ENCODE peak calls at places on chromosomes 11 and 22, in eight cellular contexts. J is GF-D8, C is dorsolateral prefrontal cortex, G is iris pigment epithelial cell, R is T-helper 9 cell, F is NCI-H1092, V is ureter, S is aorta. P is an unnamed sample.

GRCh38 chr11:28833670-28834069 is 725.5 kb downstream of the METTL15 start:
- DNase-seq in C (no peak), F (no peak), S (no peak), J (no peak), G (peak), V (no peak), R (no peak), P (no peak)

GRCh38 chr11:30683176-30683575 is 97.0 kb upstream of the MPPED2 start:
- DNase-seq in F (no peak), V (no peak), S (no peak), G (peak), R (no peak), J (no peak), C (no peak), P (no peak)

GRCh38 chr11:100584201-100584600 is 102.9 kb upstream of the ARHGAP42 start:
- DNase-seq in C (no peak), G (peak), R (no peak), S (no peak), F (no peak), J (no peak), V (no peak), P (no peak)

GRCh38 chr11:13120691-13121090 is 111.6 kb downstream of the RASSF10 start:
- DNase-seq in R (no peak), S (no peak), C (no peak), J (no peak), G (peak), F (no peak), V (no peak), P (no peak)

GRCh38 chr11:2752204-2752772 is 52.5 kb upstream of the KCNQ1OT1 start:
- DNase-seq in G (peak), V (no peak), R (no peak), J (no peak), S (peak), F (no peak), C (no peak), P (no peak)

GRCh38 chr11:46696212-46696558 is 4.2 kb downstream of the ARHGAP1 start:
- DNase-seq in G (no peak), J (no peak), C (peak), S (peak), F (peak), R (no peak), V (peak), P (peak)

GRCh38 chr11:27291302-27291889 is 71.6 kb downstream of the CCDC34 start:
- DNase-seq in C (no peak), J (no peak), F (no peak), S (no peak), G (no peak), R (no peak), V (no peak), P (no peak)

GRCh38 chr11:34354782-34355181 is 3.0 kb downstream of the ABTB2 start:
- DNase-seq in G (peak), R (no peak), F (no peak), V (no peak), J (no peak), S (no peak), C (no peak), P (no peak)

GRCh38 chr11:91641153-91641552 is 583.5 kb upstream of the FAT3 start:
- DNase-seq in S (no peak), G (no peak), J (no peak), F (no peak), R (no peak), V (no peak), C (no peak), P (no peak)

GRCh38 chr22:45731041-45731797 is 59.6 kb downstream of the ATXN10 start:
- DNase-seq in R (no peak), V (no peak), J (no peak), F (no peak), S (no peak), G (peak), C (no peak), P (no peak)

GRCh38 chr11:111443640-111444039 is 64.6 kb upstream of the POU2AF1 start:
- DNase-seq in F (no peak), S (no peak), R (no peak), C (no peak), G (no peak), J (no peak), V (no peak), P (no peak)

GRCh38 chr11:24082860-24083259 is 414.0 kb upstream of the LUZP2 start:
- DNase-seq in S (no peak), V (no peak), F (no peak), J (no peak), G (no peak), R (no peak), C (no peak), P (no peak)